ENCODE peak calls at places on chromosomes 13 and 19, in eight cellular contexts. W is PC-3; H is CD8-positive, alpha-beta T cell; O is lower lobe of right lung; S is Peyer's patch; X is PC-9; G is ascending aorta; B is ovary. D is an unnamed sample.

GRCh38 chr19:46959962-46960556 is 59.6 kb upstream of the NPAS1 start:
- DNase-seq in W (peak), H (no peak), O (no peak), S (no peak), X (no peak), G (no peak), B (no peak), D (no peak)

GRCh38 chr19:1163934-1164683 is 10.0 kb downstream of the SBNO2 start:
- DNase-seq in W (no peak), H (no peak), O (peak), S (no peak), X (peak), G (no peak), B (no peak), D (no peak)

GRCh38 chr13:78192721-78193120 is 274.1 kb upstream of the EDNRB start:
- DNase-seq in W (peak), H (no peak), O (no peak), S (no peak), X (no peak), G (no peak), B (no peak), D (peak)

GRCh38 chr19:35782589-35782988 is 7.2 kb downstream of the ARHGAP33 start:
- DNase-seq in W (no peak), H (no peak), O (no peak), S (no peak), X (no peak), G (no peak), B (no peak), D (no peak)

GRCh38 chr19:4014541-4015491 is 7.3 kb downstream of the PIAS4 start:
- DNase-seq in W (no peak), H (no peak), O (no peak), S (no peak), X (no peak), G (no peak), B (peak), D (no peak)

GRCh38 chr13:99124695-99125334 is 75.8 kb upstream of the UBAC2 start:
- DNase-seq in W (peak), H (no peak), O (no peak), S (no peak), X (peak), G (no peak), B (no peak), D (peak)

GRCh38 chr13:73754727-73755292 is 379.4 kb downstream of the KLF12 start:
- DNase-seq in W (peak), H (no peak), O (no peak), S (no peak), X (peak), G (no peak), B (no peak), D (peak)

GRCh38 chr13:71865858-71866172 is 1.2 kb downstream of the DACH1 start:
- DNase-seq in W (no peak), H (no peak), O (peak), S (peak), X (no peak), G (no peak), B (no peak), D (no peak)

GRCh38 chr13:32272021-32272695 is 43.0 kb downstream of the ZAR1L start:
- DNase-seq in W (no peak), H (no peak), O (no peak), S (no peak), X (peak), G (no peak), B (no peak), D (no peak)

GRCh38 chr19:40702337-40703012 is 12.0 kb upstream of the NUMBL start:
- DNase-seq in W (peak), H (no peak), O (no peak), S (no peak), X (no peak), G (no peak), B (no peak), D (no peak)

GRCh38 chr13:32206097-32206740 is 108.9 kb downstream of the ZAR1L start:
- DNase-seq in W (peak), H (no peak), O (no peak), S (no peak), X (peak), G (no peak), B (no peak), D (no peak)

GRCh38 chr13:75691183-75691582 is 55.1 kb downstream of the LMO7 start:
- DNase-seq in W (peak), H (no peak), O (no peak), S (no peak), X (peak), G (no peak), B (no peak), D (no peak)

GRCh38 chr13:26551255-26551654 is 6.2 kb upstream of the WASF3 start:
- DNase-seq in W (peak), H (no peak), O (no peak), S (no peak), X (no peak), G (no peak), B (no peak), D (no peak)

GRCh38 chr13:42369071-42369795 is 97.3 kb downstream of the AKAP11 start:
- DNase-seq in W (no peak), H (no peak), O (no peak), S (no peak), X (no peak), G (no peak), B (no peak), D (no peak)

GRCh38 chr13:70385852-70386251 is 277.6 kb upstream of the KLHL1 start:
- DNase-seq in W (no peak), H (no peak), O (no peak), S (no peak), X (no peak), G (no peak), B (no peak), D (no peak)

GRCh38 chr19:40803857-40804782 is 5.1 kb downstream of the EGLN2 start:
- DNase-seq in W (peak), H (peak), O (peak), S (peak), X (no peak), G (no peak), B (no peak), D (no peak)

GRCh38 chr19:37466798-37467607 is at the start of gene ZNF569:
- DNase-seq in W (peak), H (peak), O (peak), S (peak), X (peak), G (peak), B (peak), D (peak)

GRCh38 chr19:16381756-16382401 is 57.3 kb downstream of the KLF2 start:
- DNase-seq in W (no peak), H (no peak), O (no peak), S (no peak), X (no peak), G (peak), B (peak), D (no peak)

GRCh38 chr19:34662919-34663318 is 14.0 kb downstream of the SCGB2B2 start:
- DNase-seq in W (peak), H (peak), O (no peak), S (no peak), X (no peak), G (no peak), B (no peak), D (no peak)

GRCh38 chr13:21670883-21671792 is at the start of gene FGF9:
- DNase-seq in W (peak), H (peak), O (peak), S (peak), X (no peak), G (peak), B (peak), D (no peak)

GRCh38 chr19:35484637-35485036 is 5.6 kb downstream of the KRTDAP start:
- DNase-seq in W (no peak), H (no peak), O (no peak), S (no peak), X (no peak), G (no peak), B (no peak), D (no peak)

GRCh38 chr19:13959962-13960862 is 7.9 kb downstream of the DCAF15 start:
- DNase-seq in W (no peak), H (no peak), O (no peak), S (no peak), X (no peak), G (no peak), B (no peak), D (no peak)

GRCh38 chr13:110245421-110245899 is 61.5 kb downstream of the COL4A1 start:
- DNase-seq in W (no peak), H (no peak), O (no peak), S (no peak), X (no peak), G (no peak), B (no peak), D (no peak)

GRCh38 chr19:30447276-30447870 is 75.2 kb downstream of the ZNF536 start:
- DNase-seq in W (no peak), H (no peak), O (no peak), S (no peak), X (no peak), G (no peak), B (no peak), D (peak)

GRCh38 chr19:55670280-55671053 is 4.6 kb upstream of the EPN1 start:
- DNase-seq in W (no peak), H (no peak), O (peak), S (peak), X (peak), G (peak), B (no peak), D (no peak)

GRCh38 chr19:10126213-10126639 is 6.5 kb upstream of the EIF3G start:
- DNase-seq in W (no peak), H (no peak), O (no peak), S (no peak), X (no peak), G (no peak), B (no peak), D (no peak)

GRCh38 chr19:34230833-34231232 is 23.5 kb upstream of the GARRE1 start:
- DNase-seq in W (no peak), H (no peak), O (no peak), S (no peak), X (no peak), G (no peak), B (no peak), D (no peak)

GRCh38 chr19:18710186-18710585 is 26.7 kb downstream of the CRTC1 start:
- DNase-seq in W (no peak), H (no peak), O (no peak), S (no peak), X (no peak), G (no peak), B (no peak), D (no peak)

GRCh38 chr19:57382806-57383488 is 6.7 kb upstream of the ZNF548 start:
- DNase-seq in W (no peak), H (no peak), O (no peak), S (no peak), X (no peak), G (no peak), B (no peak), D (no peak)

GRCh38 chr19:47066376-47067214 is 18.2 kb upstream of the TMEM160 start:
- DNase-seq in W (no peak), H (no peak), O (no peak), S (no peak), X (no peak), G (no peak), B (no peak), D (no peak)

GRCh38 chr19:604355-604754 is 14.7 kb downstream of the HCN2 start:
- DNase-seq in W (no peak), H (no peak), O (no peak), S (no peak), X (no peak), G (no peak), B (no peak), D (no peak)

GRCh38 chr19:3243851-3244700 is 19.6 kb downstream of the CELF5 start:
- DNase-seq in W (peak), H (peak), O (no peak), S (peak), X (peak), G (no peak), B (peak), D (no peak)

GRCh38 chr13:33379597-33379996 is 94.0 kb upstream of the STARD13 start:
- DNase-seq in W (no peak), H (no peak), O (no peak), S (no peak), X (no peak), G (no peak), B (no peak), D (no peak)

GRCh38 chr13:24218977-24219376 is 58.5 kb downstream of the SPATA13 start:
- DNase-seq in W (no peak), H (no peak), O (no peak), S (no peak), X (no peak), G (no peak), B (no peak), D (no peak)

GRCh38 chr13:24217601-24218281 is 57.2 kb downstream of the SPATA13 start:
- DNase-seq in W (peak), H (no peak), O (no peak), S (peak), X (no peak), G (no peak), B (no peak), D (no peak)

GRCh38 chr13:24220086-24220703 is 59.7 kb downstream of the SPATA13 start:
- DNase-seq in W (peak), H (peak), O (no peak), S (peak), X (peak), G (peak), B (no peak), D (no peak)

GRCh38 chr13:24216176-24216575 is 55.7 kb downstream of the SPATA13 start:
- DNase-seq in W (no peak), H (no peak), O (no peak), S (no peak), X (no peak), G (no peak), B (no peak), D (no peak)

GRCh38 chr13:24218320-24218719 is 57.8 kb downstream of the SPATA13 start:
- DNase-seq in W (no peak), H (no peak), O (no peak), S (no peak), X (no peak), G (no peak), B (no peak), D (no peak)
- H3K27ac ChIP-seq in W (no peak), H (no peak), O (peak), S (peak), X (no peak), G (no peak), B (peak), D (no peak)

GRCh38 chr19:48308695-48309586 is 16.4 kb upstream of the EMP3 start:
- DNase-seq in W (no peak), H (no peak), O (no peak), S (no peak), X (no peak), G (no peak), B (no peak), D (no peak)
- TF ChIP-seq CTCF in W (peak), H (no peak), O (no peak), S (no peak), X (peak), G (no peak), B (no peak), D (peak)

DNA sequence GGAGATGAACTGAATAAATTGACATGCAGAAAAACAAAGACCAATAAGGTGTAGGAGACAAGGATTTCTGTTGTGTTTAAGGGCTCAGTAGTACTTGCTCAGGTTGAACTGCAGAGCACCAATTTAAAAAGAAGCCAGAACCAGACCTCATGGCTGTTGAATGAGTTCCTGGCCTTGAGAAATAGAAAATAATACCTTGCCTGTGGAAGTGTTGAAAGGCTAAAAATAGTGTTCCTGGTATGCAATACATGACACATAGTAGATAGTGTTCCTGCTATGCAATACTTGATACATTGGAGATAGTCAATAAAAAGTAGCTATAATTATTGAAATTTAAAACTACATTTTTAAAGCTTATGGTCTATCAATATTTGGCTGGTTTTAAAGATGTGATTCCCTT is 595.8 kb downstream of the PCDH9 start:
- DNase-seq in W (no peak), H (no peak), O (no peak), S (no peak), X (no peak), G (no peak), B (no peak), D (no peak)
- H3K27ac ChIP-seq in W (no peak), H (no peak), O (no peak), S (no peak), X (no peak), G (no peak), B (no peak), D (no peak)

GRCh38 chr13:112443191-112444000 is 67.2 kb downstream of the SPACA7 start:
- DNase-seq in W (no peak), H (no peak), O (no peak), S (no peak), X (no peak), G (no peak), B (no peak), D (no peak)
- TF ChIP-seq CTCF in W (no peak), H (no peak), O (no peak), S (no peak), X (no peak), G (no peak), B (no peak), D (no peak)

GRCh38 chr19:11355160-11356073 is at the start of gene PLPPR2:
- DNase-seq in W (peak), H (peak), O (peak), S (peak), X (peak), G (peak), B (peak), D (peak)
- H3K27ac ChIP-seq in W (no peak), H (no peak), O (peak), S (peak), X (no peak), G (peak), B (peak), D (no peak)

DNA sequence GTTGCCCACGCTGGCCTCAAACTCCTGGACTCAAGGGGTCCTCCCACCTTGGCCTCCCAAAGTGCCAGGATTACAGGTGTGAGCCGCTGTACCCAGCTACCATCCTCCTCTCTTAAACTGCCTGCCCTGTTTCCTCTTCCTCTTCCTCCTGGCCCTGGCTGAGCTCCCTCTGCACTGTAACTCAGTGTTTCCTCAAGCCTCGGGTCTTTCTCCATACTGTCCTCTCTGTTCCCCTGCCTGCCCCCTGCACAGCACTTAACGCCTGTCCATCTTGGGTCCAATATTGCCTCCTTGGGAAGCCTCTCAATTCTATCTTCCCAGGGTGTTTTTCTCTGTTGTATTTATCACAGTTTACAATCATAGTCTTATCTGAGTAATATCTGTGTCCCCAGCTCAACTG is 6.1 kb downstream of the LIPE start:
- DNase-seq in W (no peak), H (no peak), O (no peak), S (no peak), X (no peak), G (peak), B (no peak), D (no peak)
- TF ChIP-seq CTCF in W (no peak), H (no peak), O (no peak), S (no peak), X (no peak), G (no peak), B (no peak), D (no peak)

D was measured in foreskin keratinocyte.